ENCODE peak calls at places on chromosomes 4 and X, in four cellular contexts. One of them, this sample, is unnamed.

GRCh38 chrX:8724176-8724757 is 7.7 kb downstream of the ANOS1 start:
- DNase-seq in K562: no peak
- DNase-seq in HepG2: no peak
- DNase-seq in GM12878: no peak
- DNase-seq in this sample: no peak

GRCh38 chr4:173919861-173920260 is 363.6 kb downstream of the FBXO8 start:
- DNase-seq in K562: no peak
- DNase-seq in HepG2: no peak
- DNase-seq in GM12878: no peak
- DNase-seq in this sample: no peak

GRCh38 chrX:42619068-42619467 is 158.9 kb downstream of the PPP1R2C start:
- DNase-seq in K562: no peak
- DNase-seq in HepG2: no peak
- DNase-seq in GM12878: no peak
- DNase-seq in this sample: no peak

GRCh38 chr4:75895744-75896314 is 6.4 kb downstream of the PPEF2 start:
- DNase-seq in K562: peak
- DNase-seq in HepG2: peak
- DNase-seq in GM12878: no peak
- DNase-seq in this sample: no peak

GRCh38 chrX:11269996-11270395 is 23.2 kb upstream of the AMELX start:
- DNase-seq in K562: no peak
- DNase-seq in HepG2: no peak
- DNase-seq in GM12878: no peak
- DNase-seq in this sample: no peak

GRCh38 chr4:79259242-79259641 is 66.6 kb downstream of the NAA11 start:
- DNase-seq in K562: no peak
- DNase-seq in HepG2: no peak
- DNase-seq in GM12878: no peak
- DNase-seq in this sample: no peak

GRCh38 chrX:397575-397974 is 10.9 kb upstream of the PPP2R3B start:
- DNase-seq in K562: no peak
- DNase-seq in HepG2: no peak
- DNase-seq in GM12878: no peak
- DNase-seq in this sample: no peak

GRCh38 chrX:154539077-154539476 is 7.6 kb downstream of the G6PD start:
- DNase-seq in K562: no peak
- DNase-seq in HepG2: no peak
- DNase-seq in GM12878: no peak
- DNase-seq in this sample: no peak

GRCh38 chr4:56466910-56467283 is 520 bp upstream of the SRP72 start:
- DNase-seq in K562: no peak
- DNase-seq in HepG2: no peak
- DNase-seq in GM12878: no peak
- DNase-seq in this sample: no peak

GRCh38 chr4:101556845-101557244 is 209.5 kb upstream of the PPP3CA start:
- DNase-seq in K562: no peak
- DNase-seq in HepG2: no peak
- DNase-seq in GM12878: no peak
- DNase-seq in this sample: no peak

GRCh38 chr4:157075401-157075800 is 549 bp upstream of the GLRB start:
- DNase-seq in K562: no peak
- DNase-seq in HepG2: no peak
- DNase-seq in GM12878: no peak
- DNase-seq in this sample: no peak

GRCh38 chr4:85084371-85085170 is 118.1 kb upstream of the WDFY3 start:
- DNase-seq in K562: peak
- DNase-seq in HepG2: peak
- DNase-seq in GM12878: no peak
- DNase-seq in this sample: peak

GRCh38 chr4:9980898-9981297 is 40.4 kb downstream of the SLC2A9 start:
- DNase-seq in K562: no peak
- DNase-seq in HepG2: no peak
- DNase-seq in GM12878: no peak
- DNase-seq in this sample: no peak

GRCh38 chr4:82666970-82667665 is 105.3 kb upstream of the TMEM150C start:
- DNase-seq in K562: no peak
- DNase-seq in HepG2: no peak
- DNase-seq in GM12878: no peak
- DNase-seq in this sample: no peak

GRCh38 chrX:115949900-115950822 is 220.4 kb upstream of the AGTR2 start:
- DNase-seq in K562: no peak
- DNase-seq in HepG2: peak
- DNase-seq in GM12878: no peak
- DNase-seq in this sample: no peak

GRCh38 chr4:173852775-173853174 is 322.7 kb upstream of the HAND2 start:
- DNase-seq in K562: no peak
- DNase-seq in HepG2: no peak
- DNase-seq in GM12878: no peak
- DNase-seq in this sample: no peak

GRCh38 chr4:22430626-22431025 is 85.2 kb downstream of the ADGRA3 start:
- DNase-seq in K562: no peak
- DNase-seq in HepG2: no peak
- DNase-seq in GM12878: no peak
- DNase-seq in this sample: no peak

GRCh38 chr4:146590801-146591200 is 47.9 kb upstream of the POU4F2 start:
- DNase-seq in K562: no peak
- DNase-seq in HepG2: no peak
- DNase-seq in GM12878: no peak
- DNase-seq in this sample: no peak

GRCh38 chrX:51395807-51396728 is 63.4 kb downstream of the NUDT10 start:
- DNase-seq in K562: peak
- DNase-seq in HepG2: no peak
- DNase-seq in GM12878: no peak
- DNase-seq in this sample: no peak

GRCh38 chr4:33930497-33930896 is 2313.8 kb downstream of the ARAP2 start:
- DNase-seq in K562: no peak
- DNase-seq in HepG2: no peak
- DNase-seq in GM12878: no peak
- DNase-seq in this sample: no peak

GRCh38 chrX:6021316-6022091 is 207.2 kb downstream of the NLGN4X start:
- DNase-seq in K562: no peak
- DNase-seq in HepG2: peak
- DNase-seq in GM12878: no peak
- DNase-seq in this sample: peak

GRCh38 chr4:53532521-53532920 is 58.8 kb downstream of the LNX1 start:
- DNase-seq in K562: no peak
- DNase-seq in HepG2: no peak
- DNase-seq in GM12878: no peak
- DNase-seq in this sample: no peak

GRCh38 chr4:110088670-110089069 is 109.7 kb downstream of the ELOVL6 start:
- DNase-seq in K562: no peak
- DNase-seq in HepG2: no peak
- DNase-seq in GM12878: peak
- DNase-seq in this sample: no peak

GRCh38 chr4:84237008-84237407 is 262.1 kb downstream of the NKX6-1 start:
- DNase-seq in K562: no peak
- DNase-seq in HepG2: no peak
- DNase-seq in GM12878: no peak
- DNase-seq in this sample: no peak

GRCh38 chrX:5415738-5416137 is 812.9 kb downstream of the NLGN4X start:
- DNase-seq in K562: no peak
- DNase-seq in HepG2: no peak
- DNase-seq in GM12878: no peak
- DNase-seq in this sample: no peak

GRCh38 chr4:14336656-14337055 is 665.6 kb upstream of the CPEB2 start:
- DNase-seq in K562: no peak
- DNase-seq in HepG2: no peak
- DNase-seq in GM12878: no peak
- DNase-seq in this sample: no peak

GRCh38 chr4:17934286-17934685 is 87.3 kb downstream of the LCORL start:
- DNase-seq in K562: no peak
- DNase-seq in HepG2: no peak
- DNase-seq in GM12878: no peak
- DNase-seq in this sample: no peak

GRCh38 chrX:1242901-1243402 is 25.7 kb upstream of the CSF2RA start:
- DNase-seq in K562: no peak
- DNase-seq in HepG2: no peak
- DNase-seq in GM12878: peak
- DNase-seq in this sample: no peak

GRCh38 chr4:38723114-38723513 is 59.1 kb downstream of the KLF3 start:
- DNase-seq in K562: no peak
- DNase-seq in HepG2: no peak
- DNase-seq in GM12878: no peak
- DNase-seq in this sample: no peak

GRCh38 chr4:79623125-79623905 is 215.3 kb upstream of the GK2 start:
- DNase-seq in K562: no peak
- DNase-seq in HepG2: no peak
- DNase-seq in GM12878: no peak
- DNase-seq in this sample: no peak

GRCh38 chrX:148661035-148661434 is 160.6 kb downstream of the AFF2 start:
- DNase-seq in K562: no peak
- DNase-seq in HepG2: no peak
- DNase-seq in GM12878: no peak
- DNase-seq in this sample: no peak

GRCh38 chrX:110081740-110082139 is 78.8 kb downstream of the TMEM164 start:
- DNase-seq in K562: no peak
- DNase-seq in HepG2: no peak
- DNase-seq in GM12878: no peak
- DNase-seq in this sample: no peak

GRCh38 chr4:159283697-159284492 is 181.0 kb downstream of the RAPGEF2 start:
- DNase-seq in K562: no peak
- DNase-seq in HepG2: no peak
- DNase-seq in GM12878: no peak
- DNase-seq in this sample: no peak

GRCh38 chrX:45843518-45843917 is 642.8 kb upstream of the DIPK2B start:
- DNase-seq in K562: no peak
- DNase-seq in HepG2: no peak
- DNase-seq in GM12878: no peak
- DNase-seq in this sample: no peak

GRCh38 chr4:176273741-176274140 is 4.7 kb upstream of the ASB5 start:
- DNase-seq in K562: no peak
- DNase-seq in HepG2: no peak
- DNase-seq in GM12878: no peak
- DNase-seq in this sample: no peak

GRCh38 chrX:42704454-42704853 is 73.5 kb downstream of the PPP1R2C start:
- DNase-seq in K562: no peak
- DNase-seq in HepG2: no peak
- DNase-seq in GM12878: no peak
- DNase-seq in this sample: no peak

GRCh38 chr4:576245-576821 is at the start of gene TMEM271:
- DNase-seq in K562: no peak
- DNase-seq in HepG2: no peak
- DNase-seq in GM12878: no peak
- DNase-seq in this sample: no peak

GRCh38 chrX:46628406-46629371 is 55.1 kb downstream of the CHST7 start:
- DNase-seq in K562: no peak
- DNase-seq in HepG2: no peak
- DNase-seq in GM12878: peak
- DNase-seq in this sample: no peak

DNA sequence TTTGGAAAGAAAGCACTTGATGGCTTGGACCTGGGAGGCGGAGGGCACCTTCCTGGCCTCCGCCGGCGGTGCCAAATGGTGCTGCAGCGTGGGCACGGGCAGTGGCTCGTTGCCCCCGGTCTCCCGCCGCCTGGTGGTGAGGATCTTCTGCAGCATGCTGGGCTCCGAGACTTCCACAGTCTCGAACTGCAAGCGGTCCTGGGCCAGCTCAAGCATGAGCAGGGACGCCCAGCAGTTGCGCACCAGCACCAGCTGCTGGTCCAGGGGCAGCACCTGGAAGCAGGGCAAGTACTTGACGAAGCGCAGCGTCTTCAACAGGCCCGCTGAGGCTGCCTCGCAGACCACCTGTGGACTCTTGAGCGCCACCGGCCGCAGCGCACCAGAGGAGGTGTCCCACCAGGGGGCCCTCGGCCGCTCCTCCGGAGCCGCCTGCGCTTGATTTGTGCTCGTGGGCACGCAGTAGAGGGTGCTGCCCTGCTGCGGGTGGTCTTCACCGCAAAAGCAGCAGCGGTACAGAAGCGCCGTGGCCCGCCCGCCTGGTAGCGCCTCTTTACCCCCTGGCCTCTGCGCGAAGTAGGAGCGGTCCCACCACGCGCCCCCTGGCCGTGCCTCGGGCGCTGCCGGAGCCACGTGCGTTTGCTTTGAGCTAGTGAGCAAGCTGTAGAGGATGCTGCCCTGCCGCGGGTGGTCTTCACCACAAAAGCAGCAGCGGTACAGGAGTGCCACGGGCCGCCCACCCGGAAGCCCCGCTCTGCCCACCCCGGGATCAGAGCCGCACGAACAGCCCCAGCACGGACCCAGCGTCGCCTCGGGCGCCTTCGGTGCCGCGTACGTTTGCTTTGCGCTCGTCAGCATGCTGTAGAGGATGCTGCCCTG is 689 bp downstream of the NR0B1 start:
- DNase-seq in K562: no peak
- DNase-seq in HepG2: no peak
- DNase-seq in GM12878: no peak
- DNase-seq in this sample: no peak
- TF ChIP-seq JUND in K562: no peak
- TF ChIP-seq JUND in HepG2: no peak
- TF ChIP-seq JUND in GM12878: no peak
- TF ChIP-seq JUND in this sample: no peak

GRCh38 chr4:183111452-183111885 is 12.4 kb downstream of the WWC2 start:
- DNase-seq in K562: no peak
- DNase-seq in HepG2: peak
- DNase-seq in GM12878: no peak
- DNase-seq in this sample: no peak
- TF ChIP-seq JUND in K562: no peak
- TF ChIP-seq JUND in HepG2: no peak
- TF ChIP-seq JUND in GM12878: no peak
- TF ChIP-seq JUND in this sample: no peak

GRCh38 chr4:73912191-73912590 is 43.0 kb downstream of the CXCL1 start:
- DNase-seq in K562: no peak
- DNase-seq in HepG2: no peak
- DNase-seq in GM12878: no peak
- DNase-seq in this sample: no peak
- TF ChIP-seq JUND in K562: no peak
- TF ChIP-seq JUND in HepG2: no peak
- TF ChIP-seq JUND in GM12878: no peak
- TF ChIP-seq JUND in this sample: no peak

DNA sequence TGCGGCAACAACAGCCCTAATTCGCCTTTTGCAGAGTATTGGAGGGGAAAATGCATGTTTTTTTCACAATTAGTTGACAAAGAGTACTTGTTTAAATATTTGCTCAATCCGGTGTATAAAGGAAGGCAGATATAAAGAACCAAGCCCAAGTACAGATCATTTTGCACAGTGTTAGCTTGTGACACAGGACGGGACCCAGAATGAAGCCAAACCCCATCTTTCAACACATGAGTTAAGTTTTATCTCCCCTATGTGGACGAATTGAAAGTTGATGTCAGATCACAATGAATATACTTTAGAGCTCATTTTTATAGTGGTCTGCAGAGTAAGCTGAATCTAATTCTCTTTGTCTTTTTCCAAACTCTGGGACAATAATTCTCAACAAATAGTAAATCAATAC is 551.5 kb upstream of the IGFBP7 start:
- DNase-seq in K562: no peak
- DNase-seq in HepG2: no peak
- DNase-seq in GM12878: no peak
- DNase-seq in this sample: no peak
- TF ChIP-seq JUND in K562: no peak
- TF ChIP-seq JUND in HepG2: no peak
- TF ChIP-seq JUND in GM12878: no peak
- TF ChIP-seq JUND in this sample: no peak